ENCODE peak calls at places on chromosomes 4 and X, in nine cellular contexts. Z, I, R, Q, K, G, F, U and S are unnamed samples.

GRCh38 chr4:138005486-138005885 is 236.7 kb downstream of the SLC7A11 start:
- DNase-seq in Z (no peak), I (no peak), R (no peak), Q (no peak), K (no peak), G (no peak), F (no peak), U (no peak), S (no peak)

GRCh38 chr4:57020467-57021101 is 41.9 kb downstream of the POLR2B start:
- DNase-seq in Z (peak), I (peak), R (no peak), Q (no peak), K (no peak), G (no peak), F (no peak), U (no peak), S (no peak)

GRCh38 chr4:7698586-7698985 is 241.1 kb downstream of the AFAP1 start:
- DNase-seq in Z (peak), I (no peak), R (no peak), Q (no peak), K (no peak), G (no peak), F (no peak), U (no peak), S (no peak)

GRCh38 chr4:43339435-43339834 is 446.9 kb downstream of the GRXCR1 start:
- DNase-seq in Z (peak), I (no peak), R (no peak), Q (no peak), K (no peak), G (no peak), F (no peak), U (no peak), S (no peak)

GRCh38 chrX:63713510-63713909 is 71.5 kb downstream of the ARHGEF9 start:
- DNase-seq in Z (peak), I (peak), R (peak), Q (no peak), K (no peak), G (no peak), F (no peak), U (no peak), S (no peak)

GRCh38 chr4:85606505-85606904 is 131.6 kb downstream of the ARHGAP24 start:
- DNase-seq in Z (no peak), I (no peak), R (no peak), Q (no peak), K (no peak), G (no peak), F (no peak), U (no peak), S (no peak)

GRCh38 chr4:55269970-55270369 is 76.1 kb upstream of the SRD5A3 start:
- DNase-seq in Z (no peak), I (no peak), R (no peak), Q (no peak), K (no peak), G (no peak), F (no peak), U (no peak), S (no peak)

GRCh38 chrX:111102636-111103035 is 6.6 kb downstream of the PAK3 start:
- DNase-seq in Z (no peak), I (no peak), R (no peak), Q (no peak), K (no peak), G (no peak), F (no peak), U (no peak), S (no peak)

GRCh38 chr4:1469596-1470392 is 63.6 kb upstream of the NKX1-1 start:
- DNase-seq in Z (no peak), I (no peak), R (no peak), Q (no peak), K (no peak), G (no peak), F (no peak), U (no peak), S (no peak)

GRCh38 chrX:153927686-153927935 is 1.5 kb upstream of the ARHGAP4 start:
- DNase-seq in Z (no peak), I (no peak), R (no peak), Q (no peak), K (no peak), G (no peak), F (no peak), U (no peak), S (no peak)

GRCh38 chrX:71253253-71254091 is 468 bp downstream of the ZMYM3 start:
- DNase-seq in Z (peak), I (no peak), R (peak), Q (peak), K (no peak), G (peak), F (no peak), U (peak), S (no peak)

GRCh38 chrX:73851014-73852009 is 288.3 kb downstream of the CHIC1 start:
- DNase-seq in Z (peak), I (no peak), R (no peak), Q (no peak), K (peak), G (no peak), F (peak), U (no peak), S (no peak)

GRCh38 chr4:154308207-154308606 is 183.4 kb downstream of the DCHS2 start:
- DNase-seq in Z (no peak), I (no peak), R (no peak), Q (no peak), K (no peak), G (no peak), F (no peak), U (no peak), S (no peak)

GRCh38 chr4:184053476-184053875 is 148.4 kb downstream of the STOX2 start:
- DNase-seq in Z (no peak), I (no peak), R (no peak), Q (no peak), K (no peak), G (no peak), F (no peak), U (no peak), S (no peak)

GRCh38 chr4:18398661-18399060 is 377.1 kb upstream of the LCORL start:
- DNase-seq in Z (no peak), I (no peak), R (no peak), Q (no peak), K (no peak), G (no peak), F (no peak), U (no peak), S (no peak)

GRCh38 chrX:138710311-138710791 is 1.2 kb downstream of the FGF13 start:
- DNase-seq in Z (no peak), I (no peak), R (no peak), Q (peak), K (no peak), G (no peak), F (no peak), U (no peak), S (peak)

GRCh38 chrX:3779546-3779945 is 66.1 kb upstream of the PRKX start:
- DNase-seq in Z (no peak), I (no peak), R (no peak), Q (no peak), K (no peak), G (no peak), F (no peak), U (no peak), S (no peak)

GRCh38 chrX:24515447-24515846 is 50.4 kb downstream of the PDK3 start:
- DNase-seq in Z (peak), I (no peak), R (no peak), Q (no peak), K (no peak), G (no peak), F (no peak), U (no peak), S (no peak)

GRCh38 chr4:128241425-128241913 is 46.1 kb downstream of the PGRMC2 start:
- DNase-seq in Z (peak), I (peak), R (no peak), Q (no peak), K (no peak), G (peak), F (no peak), U (no peak), S (peak)

GRCh38 chrX:39779952-39780783 is 317.6 kb downstream of the BCOR start:
- DNase-seq in Z (no peak), I (no peak), R (no peak), Q (no peak), K (no peak), G (no peak), F (no peak), U (no peak), S (no peak)

GRCh38 chr4:30103455-30103854 is 616.7 kb upstream of the PCDH7 start:
- DNase-seq in Z (peak), I (no peak), R (no peak), Q (no peak), K (no peak), G (no peak), F (no peak), U (no peak), S (no peak)

GRCh38 chrX:355329-356050 is 31.2 kb downstream of the PPP2R3B start:
- DNase-seq in Z (no peak), I (no peak), R (no peak), Q (no peak), K (no peak), G (no peak), F (no peak), U (no peak), S (no peak)

GRCh38 chrX:31333181-31333831 is 261.5 kb upstream of the FTHL17 start:
- DNase-seq in Z (peak), I (no peak), R (no peak), Q (no peak), K (no peak), G (no peak), F (no peak), U (no peak), S (no peak)

GRCh38 chr4:3332498-3332897 is 39.7 kb downstream of the RGS12 start:
- DNase-seq in Z (no peak), I (no peak), R (no peak), Q (no peak), K (no peak), G (no peak), F (no peak), U (no peak), S (peak)

GRCh38 chrX:153530411-153531145 is 13.1 kb downstream of the ATP2B3 start:
- DNase-seq in Z (no peak), I (no peak), R (no peak), Q (no peak), K (no peak), G (no peak), F (no peak), U (no peak), S (no peak)

GRCh38 chr4:62450740-62451139 is 1250.6 kb downstream of the ADGRL3 start:
- DNase-seq in Z (no peak), I (no peak), R (no peak), Q (no peak), K (no peak), G (no peak), F (no peak), U (no peak), S (no peak)

GRCh38 chrX:9055354-9055753 is 21.4 kb upstream of the FAM9B start:
- DNase-seq in Z (no peak), I (no peak), R (no peak), Q (no peak), K (no peak), G (no peak), F (no peak), U (no peak), S (no peak)

GRCh38 chr4:57119054-57119651 is 9.0 kb upstream of the IGFBP7 start:
- DNase-seq in Z (peak), I (peak), R (peak), Q (no peak), K (no peak), G (peak), F (no peak), U (peak), S (peak)

GRCh38 chr4:6732441-6733357 is 16.7 kb downstream of the BLOC1S4 start:
- DNase-seq in Z (peak), I (peak), R (peak), Q (no peak), K (no peak), G (peak), F (peak), U (peak), S (peak)

GRCh38 chr4:40662962-40663604 is 33.4 kb upstream of the RBM47 start:
- DNase-seq in Z (peak), I (peak), R (no peak), Q (no peak), K (no peak), G (no peak), F (no peak), U (no peak), S (no peak)

GRCh38 chr4:54929459-54929858 is 195.9 kb downstream of the KDR start:
- DNase-seq in Z (no peak), I (no peak), R (peak), Q (no peak), K (no peak), G (no peak), F (no peak), U (no peak), S (no peak)

GRCh38 chrX:47232803-47233332 is at the start of gene USP11:
- DNase-seq in Z (peak), I (no peak), R (peak), Q (peak), K (no peak), G (no peak), F (no peak), U (peak), S (no peak)

GRCh38 chr4:17687237-17687857 is 72.9 kb downstream of the MED28 start:
- DNase-seq in Z (no peak), I (no peak), R (no peak), Q (no peak), K (no peak), G (no peak), F (no peak), U (no peak), S (peak)

GRCh38 chr4:7287274-7287917 is 95.1 kb downstream of the SORCS2 start:
- DNase-seq in Z (no peak), I (no peak), R (no peak), Q (no peak), K (no peak), G (no peak), F (no peak), U (no peak), S (no peak)

GRCh38 chr4:185987976-185988627 is 80.9 kb upstream of the TLR3 start:
- DNase-seq in Z (peak), I (no peak), R (no peak), Q (no peak), K (no peak), G (no peak), F (no peak), U (no peak), S (no peak)

DNA sequence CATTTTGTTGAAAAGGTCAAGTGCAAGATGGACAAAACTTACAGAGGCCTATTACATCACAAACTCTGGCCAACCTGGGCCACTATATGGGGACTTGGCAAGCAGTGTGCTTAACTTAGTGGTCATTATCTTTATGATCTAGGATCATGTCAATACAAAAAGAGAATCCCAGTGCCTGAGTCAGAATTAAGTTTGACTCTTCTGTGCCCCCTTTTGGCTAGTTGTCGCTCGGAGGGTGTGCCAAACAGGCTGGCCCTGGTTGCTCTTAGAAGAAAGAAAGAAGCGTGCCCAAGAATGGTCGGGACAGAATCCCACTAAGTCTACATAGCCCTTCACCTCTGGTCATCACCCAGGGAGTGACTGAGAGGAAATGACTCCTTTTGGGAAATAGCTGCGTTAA is 100.1 kb downstream of the EIF4E start:
- DNase-seq in Z (peak), I (no peak), R (no peak), Q (no peak), K (no peak), G (no peak), F (no peak), U (no peak), S (no peak)
- TF ChIP-seq CTCF in Z (peak), I (no peak), R (no peak), Q (no peak), K (no peak), G (no peak), F (no peak), U (no peak), S (peak)

GRCh38 chr4:70994387-70995099 is 1.1 kb downstream of the DCK start:
- DNase-seq in Z (no peak), I (no peak), R (no peak), Q (no peak), K (no peak), G (no peak), F (no peak), U (no peak), S (no peak)

GRCh38 chr4:70991596-70991995 is 1.9 kb upstream of the DCK start:
- DNase-seq in Z (no peak), I (no peak), R (no peak), Q (no peak), K (no peak), G (no peak), F (no peak), U (no peak), S (no peak)

GRCh38 chr4:70994069-70994366 is 569 bp downstream of the DCK start:
- DNase-seq in Z (peak), I (no peak), R (no peak), Q (no peak), K (no peak), G (no peak), F (no peak), U (no peak), S (no peak)

GRCh38 chr4:70993181-70994068 is at the start of gene DCK:
- DNase-seq in Z (peak), I (peak), R (peak), Q (peak), K (peak), G (peak), F (peak), U (peak), S (peak)

DNA sequence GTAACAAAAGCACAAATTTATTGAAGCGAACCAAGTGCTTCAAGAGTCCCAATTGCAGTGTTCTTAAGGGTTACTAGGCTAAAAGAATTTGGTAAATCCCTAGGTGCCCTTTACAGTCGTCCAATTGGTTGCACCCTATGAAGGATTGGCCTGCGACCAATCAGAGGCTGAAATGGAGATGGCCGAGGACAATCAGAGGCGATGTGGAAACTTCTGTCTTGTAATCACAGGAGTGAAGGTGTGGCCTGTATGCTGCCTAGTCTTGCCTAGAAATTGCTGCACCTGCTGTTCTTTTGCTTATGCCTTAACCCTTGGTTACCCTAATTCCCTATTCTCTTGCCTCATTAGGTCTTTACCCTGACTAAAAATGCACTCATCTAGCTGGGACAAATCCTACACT is 1.1 kb upstream of the DCK start:
- DNase-seq in Z (peak), I (no peak), R (no peak), Q (no peak), K (no peak), G (no peak), F (no peak), U (peak), S (no peak)
- TF ChIP-seq CTCF in Z (no peak), I (no peak), R (no peak), Q (no peak), K (no peak), G (no peak), F (no peak), U (no peak), S (no peak)

GRCh38 chr4:71498624-71499023 is 159.8 kb downstream of the SLC4A4 start:
- DNase-seq in Z (no peak), I (no peak), R (no peak), Q (no peak), K (no peak), G (no peak), F (no peak), U (no peak), S (no peak)

GRCh38 chr4:71495454-71495853 is 156.6 kb downstream of the SLC4A4 start:
- DNase-seq in Z (no peak), I (no peak), R (no peak), Q (no peak), K (no peak), G (no peak), F (no peak), U (no peak), S (no peak)

GRCh38 chr4:71498002-71498401 is 159.2 kb downstream of the SLC4A4 start:
- DNase-seq in Z (peak), I (peak), R (no peak), Q (no peak), K (no peak), G (no peak), F (no peak), U (no peak), S (no peak)

GRCh38 chr4:71497078-71497477 is 158.3 kb downstream of the SLC4A4 start:
- DNase-seq in Z (no peak), I (no peak), R (no peak), Q (no peak), K (no peak), G (no peak), F (no peak), U (no peak), S (no peak)

GRCh38 chr4:71494539-71494938 is 155.7 kb downstream of the SLC4A4 start:
- DNase-seq in Z (no peak), I (no peak), R (no peak), Q (no peak), K (no peak), G (no peak), F (no peak), U (no peak), S (no peak)
- TF ChIP-seq CTCF in Z (no peak), I (no peak), R (no peak), Q (no peak), K (no peak), G (no peak), F (no peak), U (no peak), S (no peak)

GRCh38 chr4:110589297-110589696 is 33.6 kb downstream of the PITX2 start:
- DNase-seq in Z (peak), I (no peak), R (no peak), Q (no peak), K (no peak), G (no peak), F (no peak), U (no peak), S (no peak)
- TF ChIP-seq CTCF in Z (no peak), I (peak), R (no peak), Q (peak), K (no peak), G (no peak), F (no peak), U (no peak), S (peak)

DNA sequence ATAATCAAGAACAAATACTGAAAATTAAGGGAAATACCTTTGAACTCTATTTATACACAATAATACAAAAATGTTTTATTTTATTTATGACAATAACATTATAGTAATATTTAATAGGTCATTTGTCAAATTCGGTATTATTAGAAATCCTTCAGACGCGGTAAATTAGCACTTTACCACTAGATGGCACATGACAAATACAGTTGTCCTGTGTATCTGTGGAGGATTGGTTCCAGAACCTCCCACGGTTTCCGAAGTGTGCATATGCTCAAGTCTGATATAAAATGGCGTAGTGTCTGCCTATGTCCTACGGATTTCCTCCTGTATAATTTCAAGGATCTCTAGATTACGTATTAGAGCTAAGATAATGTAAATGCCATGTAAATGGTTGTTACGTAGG is 8.1 kb upstream of the LINC00632 start:
- DNase-seq in Z (peak), I (no peak), R (no peak), Q (no peak), K (no peak), G (peak), F (no peak), U (no peak), S (no peak)
- TF ChIP-seq CTCF in Z (peak), I (peak), R (peak), Q (peak), K (no peak), G (peak), F (no peak), U (no peak), S (peak)

GRCh38 chr4:176188654-176189053 is 6.7 kb downstream of the SPATA4 start:
- DNase-seq in Z (no peak), I (no peak), R (no peak), Q (no peak), K (no peak), G (no peak), F (no peak), U (no peak), S (no peak)

GRCh38 chr4:176193898-176194297 is 1.5 kb downstream of the SPATA4 start:
- DNase-seq in Z (peak), I (peak), R (no peak), Q (no peak), K (no peak), G (no peak), F (no peak), U (no peak), S (no peak)

GRCh38 chr4:176189891-176190795 is 5.2 kb downstream of the SPATA4 start:
- DNase-seq in Z (no peak), I (no peak), R (no peak), Q (no peak), K (no peak), G (no peak), F (no peak), U (no peak), S (no peak)

GRCh38 chr4:176193126-176193525 is 2.3 kb downstream of the SPATA4 start:
- DNase-seq in Z (peak), I (no peak), R (no peak), Q (no peak), K (no peak), G (no peak), F (no peak), U (no peak), S (no peak)

GRCh38 chr4:176191974-176192373 is 3.4 kb downstream of the SPATA4 start:
- DNase-seq in Z (peak), I (no peak), R (no peak), Q (no peak), K (no peak), G (no peak), F (no peak), U (no peak), S (no peak)
- TF ChIP-seq CTCF in Z (no peak), I (no peak), R (no peak), Q (no peak), K (no peak), G (no peak), F (no peak), U (no peak), S (no peak)

GRCh38 chr4:97987019-97987648 is 156.1 kb downstream of the STPG2 start:
- DNase-seq in Z (peak), I (no peak), R (no peak), Q (no peak), K (no peak), G (no peak), F (no peak), U (no peak), S (no peak)
- TF ChIP-seq CTCF in Z (peak), I (no peak), R (no peak), Q (peak), K (no peak), G (no peak), F (no peak), U (no peak), S (peak)